ENCODE peak calls at places on chromosomes 7 and 10, in seven cellular contexts. I, Y, Q, C, V, K and R are unnamed samples.

GRCh38 chr7:3187378-3188040 is 113.5 kb upstream of the SDK1 start:
- DNase-seq in I (no peak), Y (no peak), Q (no peak), C (no peak), V (no peak), K (no peak), R (no peak)

GRCh38 chr7:158001621-158002320 is 585.9 kb downstream of the PTPRN2 start:
- DNase-seq in I (no peak), Y (peak), Q (no peak), C (no peak), V (no peak), K (peak), R (no peak)

GRCh38 chr10:14327535-14327934 is 3.2 kb downstream of the FRMD4A start:
- DNase-seq in I (no peak), Y (no peak), Q (no peak), C (no peak), V (no peak), K (no peak), R (peak)

GRCh38 chr7:120353171-120353570 is 80.2 kb downstream of the KCND2 start:
- DNase-seq in I (no peak), Y (peak), Q (no peak), C (no peak), V (no peak), K (no peak), R (no peak)

GRCh38 chr7:18663321-18663720 is 167.8 kb downstream of the HDAC9 start:
- DNase-seq in I (no peak), Y (no peak), Q (no peak), C (peak), V (no peak), K (no peak), R (no peak)

GRCh38 chr7:157302314-157302711 is 34.5 kb upstream of the DNAJB6 start:
- DNase-seq in I (peak), Y (peak), Q (peak), C (peak), V (no peak), K (peak), R (no peak)

GRCh38 chr7:116780966-116781365 is 81.4 kb upstream of the CAPZA2 start:
- DNase-seq in I (peak), Y (peak), Q (no peak), C (no peak), V (no peak), K (peak), R (no peak)

GRCh38 chr10:114491419-114491818 is 87.1 kb upstream of the AFAP1L2 start:
- DNase-seq in I (no peak), Y (peak), Q (no peak), C (peak), V (no peak), K (no peak), R (no peak)

GRCh38 chr7:30181211-30181610 is 46.4 kb downstream of the MTURN start:
- DNase-seq in I (no peak), Y (no peak), Q (no peak), C (no peak), V (no peak), K (no peak), R (no peak)

GRCh38 chr10:120460776-120461175 is 3.7 kb downstream of the PLPP4 start:
- DNase-seq in I (no peak), Y (peak), Q (no peak), C (no peak), V (no peak), K (peak), R (no peak)

GRCh38 chr10:119775529-119775928 is 49.7 kb downstream of the INPP5F start:
- DNase-seq in I (no peak), Y (no peak), Q (no peak), C (no peak), V (no peak), K (no peak), R (no peak)

GRCh38 chr10:68208424-68209042 is 23.4 kb downstream of the ATOH7 start:
- DNase-seq in I (peak), Y (peak), Q (peak), C (no peak), V (peak), K (peak), R (peak)

GRCh38 chr7:44073664-44074348 is 8.4 kb upstream of the PGAM2 start:
- DNase-seq in I (peak), Y (peak), Q (peak), C (peak), V (peak), K (peak), R (no peak)

GRCh38 chr10:129192344-129193128 is 274.5 kb upstream of the MGMT start:
- DNase-seq in I (no peak), Y (peak), Q (no peak), C (peak), V (no peak), K (peak), R (no peak)

GRCh38 chr10:29784175-29784773 is 149.5 kb upstream of the SVIL start:
- DNase-seq in I (peak), Y (peak), Q (no peak), C (no peak), V (no peak), K (peak), R (peak)

GRCh38 chr7:84701524-84702306 is 485.1 kb downstream of the SEMA3D start:
- DNase-seq in I (peak), Y (peak), Q (peak), C (no peak), V (no peak), K (peak), R (peak)

GRCh38 chr10:119391430-119392313 is 150.8 kb downstream of the RGS10 start:
- DNase-seq in I (no peak), Y (no peak), Q (no peak), C (peak), V (no peak), K (no peak), R (no peak)

GRCh38 chr10:101120884-101121660 is 10.0 kb upstream of the TLX1 start:
- DNase-seq in I (no peak), Y (no peak), Q (peak), C (no peak), V (no peak), K (no peak), R (no peak)

GRCh38 chr10:101886521-101887312 is 43.1 kb upstream of the KCNIP2 start:
- DNase-seq in I (no peak), Y (no peak), Q (no peak), C (no peak), V (no peak), K (no peak), R (no peak)

GRCh38 chr7:17239683-17240521 is 58.5 kb upstream of the AHR start:
- DNase-seq in I (no peak), Y (peak), Q (no peak), C (no peak), V (no peak), K (no peak), R (no peak)

GRCh38 chr7:46705416-46706255 is 784.6 kb upstream of the IGFBP3 start:
- DNase-seq in I (no peak), Y (no peak), Q (no peak), C (no peak), V (no peak), K (no peak), R (no peak)

GRCh38 chr10:124074471-124075109 is 18.8 kb downstream of the CHST15 start:
- DNase-seq in I (no peak), Y (no peak), Q (no peak), C (peak), V (no peak), K (no peak), R (no peak)

GRCh38 chr7:93442478-93443224 is 131.9 kb downstream of the CALCR start:
- DNase-seq in I (peak), Y (peak), Q (peak), C (no peak), V (no peak), K (peak), R (peak)

GRCh38 chr10:103715430-103715829 is 139.9 kb downstream of the SH3PXD2A start:
- DNase-seq in I (no peak), Y (peak), Q (no peak), C (peak), V (no peak), K (no peak), R (no peak)

GRCh38 chr10:82866424-82867020 is 991.5 kb downstream of the NRG3 start:
- DNase-seq in I (no peak), Y (peak), Q (no peak), C (no peak), V (no peak), K (no peak), R (no peak)

GRCh38 chr10:104099941-104100340 is 14.3 kb upstream of the COL17A1 start:
- DNase-seq in I (no peak), Y (no peak), Q (no peak), C (no peak), V (no peak), K (no peak), R (no peak)

GRCh38 chr7:87016606-87017005 is 42.8 kb downstream of the ELAPOR2 start:
- DNase-seq in I (no peak), Y (no peak), Q (no peak), C (no peak), V (no peak), K (no peak), R (no peak)

GRCh38 chr7:130758429-130759056 is 24.5 kb upstream of the KLF14 start:
- DNase-seq in I (peak), Y (peak), Q (peak), C (no peak), V (no peak), K (no peak), R (peak)

GRCh38 chr7:152338553-152338952 is 97.2 kb downstream of the KMT2C start:
- DNase-seq in I (no peak), Y (no peak), Q (peak), C (no peak), V (no peak), K (no peak), R (no peak)

GRCh38 chr10:22022257-22023051 is 18.9 kb upstream of the DNAJC1 start:
- DNase-seq in I (no peak), Y (no peak), Q (no peak), C (peak), V (no peak), K (no peak), R (no peak)

GRCh38 chr10:28569506-28570159 is 36.7 kb downstream of the WAC start:
- DNase-seq in I (no peak), Y (no peak), Q (no peak), C (no peak), V (no peak), K (no peak), R (no peak)

GRCh38 chr10:123392182-123392930 is 238.2 kb downstream of the BUB3 start:
- DNase-seq in I (no peak), Y (no peak), Q (peak), C (no peak), V (no peak), K (no peak), R (no peak)

GRCh38 chr10:123643315-123643714 is 22.8 kb upstream of the GPR26 start:
- DNase-seq in I (peak), Y (no peak), Q (no peak), C (no peak), V (no peak), K (no peak), R (no peak)